ENCODE peak calls at places on chromosomes 3 and 15, in nine cellular contexts. E, Q, P, O, M, K, D, X and A are unnamed samples.

GRCh38 chr15:31325432-31325975 is 1.1 kb upstream of the KLF13 start:
- DNase-seq in E (peak), Q (peak), P (peak), O (no peak), M (no peak), K (no peak), D (no peak), X (peak), A (no peak)

GRCh38 chr3:13934315-13934714 is 54.4 kb upstream of the WNT7A start:
- DNase-seq in E (no peak), Q (no peak), P (no peak), O (no peak), M (no peak), K (no peak), D (no peak), X (no peak), A (no peak)

GRCh38 chr3:14429237-14429636 is 26.8 kb downstream of the SLC6A6 start:
- DNase-seq in E (no peak), Q (no peak), P (peak), O (no peak), M (peak), K (no peak), D (peak), X (no peak), A (no peak)

GRCh38 chr15:25795712-25796111 is 67.4 kb downstream of the ATP10A start:
- DNase-seq in E (no peak), Q (no peak), P (no peak), O (no peak), M (no peak), K (no peak), D (no peak), X (no peak), A (no peak)

GRCh38 chr3:156802827-156803606 is 23.1 kb upstream of the LEKR1 start:
- DNase-seq in E (no peak), Q (no peak), P (no peak), O (no peak), M (no peak), K (no peak), D (no peak), X (no peak), A (no peak)

GRCh38 chr3:58352624-58353023 is 19.9 kb downstream of the PXK start:
- DNase-seq in E (no peak), Q (no peak), P (no peak), O (no peak), M (no peak), K (no peak), D (no peak), X (no peak), A (peak)

GRCh38 chr3:140682586-140682985 is 4.7 kb downstream of the TRIM42 start:
- DNase-seq in E (no peak), Q (no peak), P (no peak), O (no peak), M (no peak), K (no peak), D (no peak), X (no peak), A (no peak)

GRCh38 chr3:155548194-155548593 is 196.7 kb downstream of the PLCH1 start:
- DNase-seq in E (no peak), Q (no peak), P (no peak), O (peak), M (no peak), K (peak), D (peak), X (no peak), A (no peak)

GRCh38 chr3:187165144-187165543 is 25.8 kb upstream of the RPL39L start:
- DNase-seq in E (no peak), Q (peak), P (peak), O (peak), M (peak), K (peak), D (peak), X (no peak), A (peak)

GRCh38 chr3:158152186-158152585 is 42.3 kb downstream of the RSRC1 start:
- DNase-seq in E (no peak), Q (no peak), P (peak), O (peak), M (no peak), K (peak), D (peak), X (no peak), A (peak)

GRCh38 chr15:76929011-76929760 is 2.4 kb upstream of the RCN2 start:
- DNase-seq in E (no peak), Q (no peak), P (no peak), O (no peak), M (no peak), K (no peak), D (no peak), X (no peak), A (no peak)

GRCh38 chr3:100777271-100777670 is 68.0 kb downstream of the TFG start:
- DNase-seq in E (no peak), Q (no peak), P (peak), O (peak), M (no peak), K (no peak), D (peak), X (no peak), A (peak)

GRCh38 chr3:120909602-120909878 is 1.5 kb downstream of the STXBP5L start:
- DNase-seq in E (no peak), Q (peak), P (no peak), O (no peak), M (no peak), K (no peak), D (no peak), X (no peak), A (no peak)

GRCh38 chr3:173748140-173748539 is 350.6 kb downstream of the NLGN1 start:
- DNase-seq in E (no peak), Q (no peak), P (no peak), O (no peak), M (no peak), K (no peak), D (peak), X (no peak), A (no peak)

GRCh38 chr3:4006288-4006687 is 207.1 kb downstream of the LRRN1 start:
- DNase-seq in E (no peak), Q (no peak), P (no peak), O (no peak), M (no peak), K (no peak), D (no peak), X (no peak), A (no peak)

GRCh38 chr3:138817685-138818084 is 17.0 kb downstream of the PIK3CB start:
- DNase-seq in E (no peak), Q (no peak), P (no peak), O (no peak), M (no peak), K (no peak), D (no peak), X (no peak), A (no peak)

GRCh38 chr15:70098170-70098460 is 398 bp upstream of the TLE3 start:
- DNase-seq in E (no peak), Q (no peak), P (no peak), O (no peak), M (no peak), K (no peak), D (no peak), X (no peak), A (no peak)

GRCh38 chr15:27598251-27599045 is 500.7 kb downstream of the OCA2 start:
- DNase-seq in E (no peak), Q (no peak), P (no peak), O (no peak), M (no peak), K (no peak), D (no peak), X (no peak), A (no peak)

GRCh38 chr15:78077860-78078187 is 313 bp upstream of the TBC1D2B start:
- DNase-seq in E (no peak), Q (no peak), P (no peak), O (no peak), M (no peak), K (no peak), D (no peak), X (no peak), A (no peak)

GRCh38 chr3:127690823-127691452 is 18.2 kb downstream of the ABTB1 start:
- DNase-seq in E (peak), Q (peak), P (peak), O (peak), M (no peak), K (peak), D (peak), X (peak), A (peak)

GRCh38 chr15:78626611-78627010 is 5.8 kb upstream of the CHRNA3 start:
- DNase-seq in E (no peak), Q (no peak), P (no peak), O (no peak), M (no peak), K (no peak), D (no peak), X (no peak), A (no peak)

GRCh38 chr3:161694682-161695586 is 198.3 kb downstream of the OTOL1 start:
- DNase-seq in E (no peak), Q (no peak), P (no peak), O (no peak), M (no peak), K (no peak), D (no peak), X (no peak), A (no peak)

GRCh38 chr3:194321666-194322640 is 29.2 kb downstream of the CPN2 start:
- DNase-seq in E (no peak), Q (no peak), P (no peak), O (no peak), M (no peak), K (peak), D (no peak), X (no peak), A (no peak)

GRCh38 chr3:34178415-34178814 is 380.0 kb downstream of the PDCD6IP start:
- DNase-seq in E (no peak), Q (no peak), P (peak), O (no peak), M (no peak), K (no peak), D (no peak), X (no peak), A (peak)

GRCh38 chr15:83046558-83047127 is 20.4 kb downstream of the BTBD1 start:
- DNase-seq in E (no peak), Q (no peak), P (peak), O (peak), M (no peak), K (peak), D (peak), X (no peak), A (peak)

GRCh38 chr3:183220828-183221227 is 32.2 kb upstream of the B3GNT5 start:
- DNase-seq in E (no peak), Q (no peak), P (no peak), O (no peak), M (no peak), K (no peak), D (peak), X (no peak), A (no peak)

GRCh38 chr15:88894348-88894818 is 961 bp downstream of the HAPLN3 start:
- DNase-seq in E (peak), Q (peak), P (no peak), O (no peak), M (peak), K (peak), D (peak), X (peak), A (peak)

GRCh38 chr15:55879181-55879580 is 114.2 kb downstream of the NEDD4 start:
- DNase-seq in E (no peak), Q (no peak), P (peak), O (no peak), M (no peak), K (no peak), D (peak), X (no peak), A (peak)

GRCh38 chr3:132682201-132682600 is 22.1 kb downstream of the UBA5 start:
- DNase-seq in E (no peak), Q (no peak), P (no peak), O (no peak), M (no peak), K (no peak), D (peak), X (no peak), A (no peak)

GRCh38 chr3:97658670-97659285 is 105.8 kb upstream of the ARL6 start:
- DNase-seq in E (no peak), Q (peak), P (peak), O (peak), M (no peak), K (peak), D (no peak), X (no peak), A (peak)

GRCh38 chr3:177336841-177337430 is 139.7 kb upstream of the TBL1XR1 start:
- DNase-seq in E (no peak), Q (no peak), P (peak), O (no peak), M (no peak), K (no peak), D (peak), X (no peak), A (peak)

GRCh38 chr15:32834156-32834555 is 116.4 kb downstream of the GREM1 start:
- DNase-seq in E (no peak), Q (no peak), P (no peak), O (no peak), M (no peak), K (no peak), D (no peak), X (no peak), A (no peak)

GRCh38 chr3:155382396-155383042 is 89.0 kb upstream of the STRIT1 start:
- DNase-seq in E (peak), Q (peak), P (peak), O (peak), M (peak), K (peak), D (peak), X (peak), A (peak)

GRCh38 chr3:67083277-67083676 is 85.2 kb downstream of the KBTBD8 start:
- DNase-seq in E (no peak), Q (no peak), P (peak), O (no peak), M (no peak), K (no peak), D (peak), X (no peak), A (no peak)

GRCh38 chr15:62506217-62506805 is 341.2 kb upstream of the C2CD4B start:
- DNase-seq in E (no peak), Q (no peak), P (peak), O (peak), M (no peak), K (peak), D (peak), X (no peak), A (peak)

DNA sequence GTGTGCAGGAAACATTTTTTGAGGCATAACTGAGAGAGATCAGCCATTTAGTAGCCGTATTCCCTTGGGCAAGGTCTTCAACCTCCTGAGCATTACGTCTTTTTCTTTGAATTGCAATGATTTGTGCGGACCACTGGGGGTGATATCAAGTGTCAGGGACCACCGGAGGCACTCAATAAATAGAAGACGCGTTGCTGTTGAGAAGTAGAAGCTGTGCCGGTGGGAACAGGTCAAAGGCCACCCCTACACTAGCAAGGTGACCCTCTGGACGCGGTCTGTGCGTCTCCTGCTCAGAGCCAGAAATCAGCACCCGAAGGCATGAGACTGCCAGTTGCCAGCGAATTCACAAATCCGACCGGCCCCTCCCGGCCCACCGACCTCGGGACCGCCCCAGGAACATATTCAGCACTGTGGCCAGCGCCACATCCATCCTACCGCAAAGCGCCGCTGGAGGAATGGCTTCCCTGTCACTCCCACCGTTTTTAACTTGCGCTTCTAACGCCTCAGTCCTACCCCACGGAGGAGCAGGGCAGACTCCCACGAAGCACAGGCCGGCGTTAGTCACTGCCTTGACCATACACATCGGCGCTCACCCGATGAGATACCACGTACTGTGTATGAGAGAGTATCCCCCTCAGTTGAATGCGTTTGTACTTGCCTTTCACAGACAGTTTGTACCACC is 1.4 kb upstream of the GHSR start:
- DNase-seq in E (peak), Q (peak), P (peak), O (no peak), M (no peak), K (no peak), D (peak), X (no peak), A (peak)
- TF ChIP-seq CTCF in E (no peak), Q (no peak), P (no peak), O (no peak), M (no peak), K (no peak), D (no peak), X (no peak), A (no peak)

DNA sequence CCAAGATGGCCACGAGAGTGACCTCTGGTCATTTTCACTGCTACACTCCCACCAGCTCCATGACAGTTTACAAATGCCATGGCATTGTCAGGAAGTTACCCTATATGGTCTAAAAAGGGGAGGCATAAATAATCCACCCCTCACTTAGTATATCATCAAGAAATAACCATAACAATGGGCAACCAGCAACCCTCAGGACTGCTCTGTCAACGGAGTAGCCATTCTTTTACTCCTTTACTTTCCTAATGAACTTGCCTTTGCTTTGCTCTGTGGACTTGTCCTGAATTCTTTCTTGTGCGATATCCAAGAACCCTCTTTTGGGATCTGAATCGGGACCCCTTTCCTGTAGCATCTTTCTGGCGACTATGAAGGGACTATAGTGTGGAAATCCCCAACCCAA is 14.5 kb upstream of the CDC25A start:
- DNase-seq in E (no peak), Q (no peak), P (no peak), O (no peak), M (no peak), K (no peak), D (no peak), X (no peak), A (no peak)
- TF ChIP-seq CTCF in E (no peak), Q (no peak), P (no peak), O (no peak), M (no peak), K (no peak), D (no peak), X (no peak), A (no peak)

GRCh38 chr15:44295909-44296420 is 7.4 kb downstream of the GOLM2 start:
- DNase-seq in E (no peak), Q (no peak), P (peak), O (no peak), M (no peak), K (no peak), D (peak), X (no peak), A (no peak)
- TF ChIP-seq CTCF in E (no peak), Q (no peak), P (no peak), O (no peak), M (no peak), K (no peak), D (no peak), X (no peak), A (no peak)

DNA sequence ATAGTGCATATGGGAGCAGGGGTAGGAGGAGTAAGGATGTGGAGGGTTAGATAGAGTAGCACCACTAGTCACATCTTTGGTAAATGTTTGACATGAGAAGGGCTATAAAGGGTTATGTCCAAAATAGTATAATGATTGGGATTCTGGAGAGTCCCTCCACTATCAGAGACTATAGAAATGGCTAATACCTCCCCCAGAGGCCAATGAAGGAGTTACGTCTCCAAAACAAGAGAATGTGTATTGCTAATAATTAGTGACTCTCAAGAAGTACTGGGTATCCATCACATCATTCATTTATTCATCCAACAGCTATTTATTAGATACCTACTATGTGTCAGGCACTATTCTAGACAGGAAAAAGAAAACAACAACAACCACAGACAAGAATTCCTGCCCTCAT is 203.7 kb upstream of the UMPS start:
- DNase-seq in E (no peak), Q (no peak), P (no peak), O (no peak), M (no peak), K (no peak), D (no peak), X (no peak), A (no peak)
- TF ChIP-seq CTCF in E (no peak), Q (peak), P (no peak), O (peak), M (no peak), K (peak), D (no peak), X (no peak), A (peak)

GRCh38 chr3:169563775-169564059 is 99.8 kb downstream of the MECOM start:
- DNase-seq in E (no peak), Q (no peak), P (no peak), O (no peak), M (no peak), K (no peak), D (no peak), X (no peak), A (no peak)

GRCh38 chr3:169564883-169565282 is 98.6 kb downstream of the MECOM start:
- DNase-seq in E (no peak), Q (no peak), P (no peak), O (no peak), M (no peak), K (no peak), D (no peak), X (no peak), A (no peak)

GRCh38 chr3:169558371-169558770 is 105.1 kb downstream of the MECOM start:
- DNase-seq in E (no peak), Q (no peak), P (no peak), O (no peak), M (no peak), K (no peak), D (no peak), X (no peak), A (no peak)

GRCh38 chr3:169562988-169563774 is 100.3 kb downstream of the MECOM start:
- DNase-seq in E (no peak), Q (no peak), P (no peak), O (no peak), M (no peak), K (no peak), D (peak), X (no peak), A (no peak)
- TF ChIP-seq CTCF in E (no peak), Q (no peak), P (no peak), O (no peak), M (no peak), K (no peak), D (no peak), X (no peak), A (no peak)

GRCh38 chr15:74543043-74543422 is 2.0 kb downstream of the ARID3B start:
- DNase-seq in E (no peak), Q (no peak), P (peak), O (no peak), M (no peak), K (no peak), D (no peak), X (no peak), A (no peak)

GRCh38 chr15:74548236-74548635 is 7.2 kb downstream of the ARID3B start:
- DNase-seq in E (no peak), Q (no peak), P (no peak), O (no peak), M (no peak), K (no peak), D (no peak), X (no peak), A (no peak)

GRCh38 chr15:74543583-74543982 is 2.6 kb downstream of the ARID3B start:
- DNase-seq in E (no peak), Q (no peak), P (no peak), O (no peak), M (no peak), K (peak), D (no peak), X (no peak), A (no peak)

GRCh38 chr15:74545061-74545460 is 4.0 kb downstream of the ARID3B start:
- DNase-seq in E (no peak), Q (no peak), P (peak), O (no peak), M (no peak), K (no peak), D (no peak), X (no peak), A (no peak)

GRCh38 chr15:74545776-74546656 is 5.0 kb downstream of the ARID3B start:
- DNase-seq in E (peak), Q (no peak), P (peak), O (peak), M (peak), K (peak), D (peak), X (peak), A (peak)
- TF ChIP-seq CTCF in E (no peak), Q (no peak), P (no peak), O (no peak), M (no peak), K (no peak), D (no peak), X (no peak), A (no peak)